ENCODE peak calls at places on chromosomes 1 and 21, in eight cellular contexts. Z, N, T, C, V, F, J and B are unnamed samples.
A peak's percentile ranks its signal among the peaks of the same experiment; 100 is the strongest.

GRCh38 chr1:100184536-100184935 is 6.5 kb upstream of the LRRC39 start:
- DNase-seq in Z (no peak), T (no peak), F (no peak), J (no peak), C (no peak), N (no peak), V (no peak), B (no peak)

GRCh38 chr1:24949331-24949881 is 19.3 kb upstream of the RUNX3 start:
- DNase-seq in N (no peak), C (no peak), F (no peak), Z (no peak), T (no peak), J (no peak), V (no peak), B (no peak)

GRCh38 chr1:34829250-34829649 is 30.3 kb downstream of the SMIM12 start:
- DNase-seq in J (no peak), N (no peak), Z (no peak), C (no peak), T (no peak), F (no peak), V (no peak), B (no peak)

GRCh38 chr1:61851849-61852692 is 109.8 kb downstream of the PATJ start:
- DNase-seq in J (no peak), F (no peak), N (no peak), Z (no peak), T (no peak), V (no peak), C (no peak), B (no peak)

GRCh38 chr1:79928901-79929300 is 922.4 kb upstream of the ADGRL4 start:
- DNase-seq in C (no peak), F (no peak), J (no peak), V (no peak), Z (no peak), T (no peak), N (no peak), B (no peak)

GRCh38 chr1:226634156-226634588 is 85.6 kb downstream of the STUM start:
- DNase-seq in J (peak; percentile 67), C (peak; percentile 43), T (peak; percentile 65), V (peak; percentile 76), N (peak; percentile 92), Z (peak; percentile 91), F (peak; percentile 83), B (peak; percentile 85)

GRCh38 chr1:17732475-17732874 is 22.7 kb upstream of the ACTL8 start:
- DNase-seq in V (no peak), J (no peak), Z (no peak), C (no peak), T (no peak), F (no peak), N (no peak), B (no peak)

GRCh38 chr1:156677616-156678596 is 699 bp upstream of the NES start:
- DNase-seq in N (peak; percentile 87), F (peak; percentile 74), V (peak; percentile 37), J (no peak), T (no peak), Z (no peak), C (no peak), B (peak; percentile 82)

GRCh38 chr1:168553680-168554553 is 10.1 kb upstream of the XCL2 start:
- DNase-seq in C (no peak), T (no peak), Z (no peak), F (no peak), J (no peak), V (no peak), N (no peak), B (no peak)

GRCh38 chr1:214632091-214632490 is 29.1 kb downstream of the CENPF start:
- DNase-seq in F (no peak), T (no peak), V (no peak), Z (no peak), N (no peak), C (no peak), J (peak; percentile 36), B (no peak)

GRCh38 chr21:45441431-45442255 is 36.7 kb downstream of the COL18A1 start:
- DNase-seq in T (no peak), J (no peak), C (no peak), V (no peak), Z (no peak), F (no peak), N (peak; percentile 58), B (peak; percentile 47)

GRCh38 chr1:62800274-62800673 is 16.3 kb downstream of the ATG4C start:
- DNase-seq in J (no peak), T (no peak), V (no peak), N (no peak), F (no peak), Z (no peak), C (no peak), B (peak; percentile 38)

GRCh38 chr1:232952514-232953175 is 2.2 kb downstream of the NTPCR start:
- DNase-seq in C (peak; percentile 61), T (no peak), N (peak; percentile 53), Z (no peak), V (peak; percentile 12), J (no peak), F (no peak), B (no peak)

GRCh38 chr1:222347627-222348026 is 200.3 kb downstream of the HHIPL2 start:
- DNase-seq in Z (no peak), J (no peak), V (no peak), T (no peak), N (no peak), F (no peak), C (no peak), B (no peak)

GRCh38 chr1:183979437-183979836 is 58.1 kb downstream of the COLGALT2 start:
- DNase-seq in V (no peak), Z (no peak), C (no peak), T (no peak), F (no peak), N (no peak), J (no peak), B (no peak)

GRCh38 chr1:183982172-183982963 is 55.2 kb downstream of the COLGALT2 start:
- DNase-seq in V (no peak), T (no peak), C (no peak), Z (no peak), J (no peak), N (no peak), F (no peak), B (peak; percentile 52)

GRCh38 chr1:183986941-183987340 is 50.6 kb downstream of the COLGALT2 start:
- DNase-seq in C (no peak), J (no peak), F (no peak), V (no peak), T (no peak), N (no peak), Z (no peak), B (no peak)

GRCh38 chr1:183980951-183981525 is 56.5 kb downstream of the COLGALT2 start:
- DNase-seq in N (no peak), Z (no peak), V (no peak), T (no peak), J (no peak), C (no peak), F (no peak), B (no peak)

DNA sequence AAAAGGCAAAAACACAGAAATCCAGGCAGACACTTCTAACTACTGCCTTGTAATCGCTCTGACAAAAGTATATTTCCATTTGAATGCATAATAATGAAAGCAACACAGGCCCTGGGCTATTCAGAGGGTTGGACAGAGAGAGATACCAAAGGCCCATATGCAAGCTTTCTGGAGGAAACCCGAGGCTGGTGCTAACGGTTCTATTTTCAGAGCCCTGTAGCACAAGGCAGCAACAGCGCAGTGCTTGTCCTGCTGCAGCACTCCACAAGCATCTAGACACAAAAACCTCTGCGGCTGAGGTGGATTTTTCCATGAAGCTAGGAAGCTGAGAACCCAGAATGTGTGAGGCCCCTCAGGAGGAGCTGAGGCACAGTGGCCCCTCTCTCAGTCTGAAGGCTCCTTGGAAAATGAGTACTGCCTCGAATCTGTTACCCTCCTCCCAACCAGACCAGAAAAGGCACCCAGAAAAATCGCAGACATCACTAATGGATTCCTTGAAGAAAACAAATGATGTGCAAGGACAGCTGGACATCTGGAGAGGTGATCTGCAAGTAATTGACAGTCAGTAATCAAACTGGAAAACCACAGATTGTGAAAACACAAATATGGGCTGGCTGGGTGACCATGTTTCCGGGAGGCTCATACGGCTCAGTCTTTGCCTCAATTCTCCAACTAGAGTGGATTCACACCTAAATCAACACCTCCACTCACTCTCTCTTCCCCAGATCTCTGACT is 54.0 kb downstream of the COLGALT2 start:
- DNase-seq in T (no peak), C (no peak), F (no peak), N (no peak), J (no peak), Z (no peak), V (no peak), B (no peak)
- H3K27ac ChIP-seq in T (no peak overlapping the region), C (no peak overlapping the region), F (peak overlapping the region; percentile 65), N (peak overlapping the region; percentile 31), J (no peak overlapping the region), Z (peak overlapping the region; percentile 20), V (peak overlapping the region; percentile 64), B (no peak overlapping the region)

DNA sequence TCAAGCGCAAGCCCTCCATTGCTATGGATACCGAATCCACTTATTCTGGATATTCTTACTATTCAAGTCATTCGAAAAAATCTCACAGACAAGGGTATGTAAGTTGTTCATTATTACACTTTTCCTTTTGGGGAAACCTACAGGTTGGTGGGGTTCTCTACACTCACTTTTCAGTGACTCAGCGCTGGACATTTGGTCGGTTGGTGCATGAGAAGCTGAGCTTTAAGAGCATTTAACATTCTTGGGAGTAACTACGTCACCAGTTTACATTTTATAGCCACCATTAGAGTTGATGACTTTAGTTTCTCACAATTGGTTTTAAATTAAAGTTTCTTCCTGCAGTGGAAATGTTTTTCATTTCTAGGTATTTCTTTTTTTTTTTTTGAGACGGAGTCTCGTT is 9.6 kb downstream of the VANGL1 start:
- DNase-seq in T (no peak), J (no peak), Z (no peak), N (no peak), F (no peak), C (no peak), V (no peak), B (no peak)
- H3K4me1 ChIP-seq in T (peaks cover 3% of the 10 kb centered on the region), J (no peaks in the 10 kb centered on the region), Z (peaks cover 20% of the 10 kb centered on the region), N (peaks cover 38% of the 10 kb centered on the region), F (peaks cover 78% of the 10 kb centered on the region), C (peaks cover 25% of the 10 kb centered on the region), V (peaks cover 9% of the 10 kb centered on the region), B (peaks cover 3% of the 10 kb centered on the region)

GRCh38 chr1:38779491-38779890 is 80.1 kb downstream of the RRAGC start:
- DNase-seq in J (no peak), Z (no peak), F (no peak), V (no peak), C (no peak), T (no peak), N (no peak), B (no peak)
- H3K27ac ChIP-seq in J (no peak overlapping the region), Z (no peak overlapping the region), F (no peak overlapping the region), V (no peak overlapping the region), C (no peak overlapping the region), T (no peak overlapping the region), N (no peak overlapping the region), B (no peak overlapping the region)

GRCh38 chr1:117620440-117620839 is 14.6 kb downstream of the TENT5C start:
- DNase-seq in C (no peak), F (no peak), Z (no peak), N (no peak), J (no peak), T (no peak), V (no peak), B (no peak)

GRCh38 chr1:117616967-117617366 is 11.1 kb downstream of the TENT5C start:
- DNase-seq in C (no peak), V (no peak), T (no peak), F (no peak), J (no peak), N (no peak), Z (no peak), B (no peak)

GRCh38 chr1:117621316-117621715 is 15.5 kb downstream of the TENT5C start:
- DNase-seq in Z (no peak), J (no peak), F (no peak), N (no peak), T (no peak), V (no peak), C (no peak), B (no peak)

GRCh38 chr1:117616356-117616755 is 10.5 kb downstream of the TENT5C start:
- DNase-seq in V (peak; percentile 75), J (no peak), F (no peak), Z (no peak), N (peak; percentile 65), T (no peak), C (no peak), B (no peak)

GRCh38 chr1:117618450-117619122 is 12.7 kb downstream of the TENT5C start:
- DNase-seq in J (no peak), V (no peak), T (no peak), F (no peak), C (no peak), N (no peak), Z (no peak), B (no peak)
- H3K4me1 ChIP-seq in J (peaks cover 17% of the 10 kb centered on the region), V (peaks cover 46% of the 10 kb centered on the region), T (peaks cover 11% of the 10 kb centered on the region), F (peaks cover 38% of the 10 kb centered on the region), C (no peaks in the 10 kb centered on the region), N (peaks cover 12% of the 10 kb centered on the region), Z (peaks cover under 1% of the 10 kb centered on the region), B (peaks cover 4% of the 10 kb centered on the region)